ENCODE peak calls at places on chromosomes 11 and 22, in seven cellular contexts. B is DMS79, H is ACHN, W is HuH-7.5, J is hippocampal formation, X is mucosa of descending colon, C is astrocyte of the cerebellum. E is an unnamed sample.

GRCh38 chr11:19849107-19849789 is 136.6 kb downstream of the NAV2 start:
- DNase-seq in B (no peak), H (no peak), W (no peak), J (no peak), X (no peak), C (no peak), E (no peak)

GRCh38 chr11:72570893-72571741 is 103.1 kb downstream of the PDE2A start:
- DNase-seq in B (no peak), H (no peak), W (no peak), J (no peak), X (no peak), C (no peak), E (no peak)

GRCh38 chr22:30253205-30253852 is 6.8 kb upstream of the LIF start:
- DNase-seq in B (no peak), H (peak), W (no peak), J (no peak), X (peak), C (no peak), E (no peak)

GRCh38 chr22:41902932-41903421 is 11.9 kb downstream of the SHISA8 start:
- DNase-seq in B (no peak), H (no peak), W (no peak), J (no peak), X (no peak), C (no peak), E (no peak)

GRCh38 chr11:57597971-57598830 is 716 bp downstream of the SERPING1 start:
- DNase-seq in B (no peak), H (peak), W (peak), J (peak), X (peak), C (no peak), E (peak)

GRCh38 chr11:35971841-35972422 is 28.1 kb downstream of the LDLRAD3 start:
- DNase-seq in B (no peak), H (no peak), W (no peak), J (no peak), X (no peak), C (no peak), E (no peak)

GRCh38 chr22:26709617-26710390 is 52.4 kb downstream of the MIAT start:
- DNase-seq in B (no peak), H (no peak), W (no peak), J (no peak), X (no peak), C (no peak), E (no peak)

GRCh38 chr11:116533186-116533825 is 239.5 kb downstream of the BUD13 start:
- DNase-seq in B (no peak), H (no peak), W (no peak), J (no peak), X (no peak), C (no peak), E (no peak)

GRCh38 chr11:80727315-80727714 is 1286.5 kb upstream of the TENM4 start:
- DNase-seq in B (no peak), H (peak), W (peak), J (peak), X (no peak), C (peak), E (peak)

GRCh38 chr11:106880121-106880520 is 138.2 kb downstream of the GUCY1A2 start:
- DNase-seq in B (no peak), H (no peak), W (no peak), J (no peak), X (no peak), C (no peak), E (peak)

GRCh38 chr11:70541176-70541575 is 142.8 kb downstream of the CTTN start:
- DNase-seq in B (no peak), H (no peak), W (no peak), J (no peak), X (peak), C (no peak), E (no peak)

GRCh38 chr11:114251797-114252327 is 44.3 kb upstream of the NNMT start:
- DNase-seq in B (no peak), H (no peak), W (no peak), J (no peak), X (no peak), C (no peak), E (no peak)